ENCODE peak calls at places on chromosomes 11 and 22, in seven cellular contexts. G is CD8-positive, alpha-beta memory T cell; T is GM23248; Z is OCI-LY7; M is uterus; N is psoas muscle; Y is CD8-positive, alpha-beta T cell. A is an unnamed sample.

GRCh38 chr22:42304021-42304790 is 33.8 kb upstream of the TCF20 start:
- DNase-seq in G (no peak), T (no peak), Z (no peak), M (no peak), N (no peak), Y (no peak), A (no peak)

GRCh38 chr22:40728731-40729189 is 49.5 kb downstream of the MCHR1 start:
- DNase-seq in G (peak; percentile 84), T (no peak), Z (peak; percentile 61), M (no peak), N (no peak), Y (peak; percentile 57), A (peak; percentile 36)

GRCh38 chr11:113401718-113402117 is 14.1 kb downstream of the ANKK1 start:
- DNase-seq in G (no peak), T (peak; percentile 47), Z (no peak), M (no peak), N (peak; percentile 89), Y (no peak), A (no peak)

GRCh38 chr11:108432783-108433182 is 34.5 kb downstream of the C11orf65 start:
- DNase-seq in G (no peak), T (peak; percentile 3), Z (no peak), M (no peak), N (no peak), Y (no peak), A (no peak)

GRCh38 chr11:73875840-73876239 is 806 bp downstream of the COA4 start:
- DNase-seq in G (no peak), T (peak; percentile 35), Z (peak; percentile 14), M (no peak), N (no peak), Y (no peak), A (no peak)

GRCh38 chr22:32103648-32104326 is 55.3 kb downstream of the C22orf42 start:
- DNase-seq in G (peak; percentile 16), T (peak; percentile 43), Z (peak; percentile 11), M (no peak), N (no peak), Y (no peak), A (peak; percentile 10)

GRCh38 chr11:59216654-59217640 is 4.2 kb upstream of the MPEG1 start:
- DNase-seq in G (no peak), T (peak; percentile 71), Z (peak; percentile 94), M (peak; percentile 52), N (no peak), Y (no peak), A (no peak)

GRCh38 chr22:22037740-22038139 is 55.2 kb upstream of the TOP3B start:
- DNase-seq in G (no peak), T (peak; percentile 30), Z (no peak), M (no peak), N (no peak), Y (no peak), A (no peak)

GRCh38 chr22:35303029-35303624 is 3.4 kb downstream of the TOM1 start:
- DNase-seq in G (no peak), T (peak; percentile 46), Z (no peak), M (no peak), N (no peak), Y (no peak), A (no peak)

GRCh38 chr11:62976109-62976508 is 8.7 kb downstream of the SLC22A6 start:
- DNase-seq in G (no peak), T (no peak), Z (peak; percentile 9), M (no peak), N (no peak), Y (no peak), A (no peak)

GRCh38 chr22:38549106-38549884 is 20.7 kb downstream of the DMC1 start:
- DNase-seq in G (no peak), T (no peak), Z (peak; percentile 7), M (no peak), N (no peak), Y (no peak), A (no peak)

GRCh38 chr11:9806946-9807687 is 143.2 kb downstream of the SWAP70 start:
- DNase-seq in G (no peak), T (no peak), Z (no peak), M (no peak), N (no peak), Y (no peak), A (no peak)

GRCh38 chr11:134037093-134037908 is 31.6 kb upstream of the JAM3 start:
- DNase-seq in G (peak; percentile 63), T (peak; percentile 83), Z (no peak), M (peak; percentile 90), N (peak; percentile 80), Y (peak; percentile 58), A (peak; percentile 66)

GRCh38 chr11:88656960-88657738 is 319.6 kb upstream of the CTSC start:
- DNase-seq in G (no peak), T (peak; percentile 2), Z (no peak), M (no peak), N (no peak), Y (no peak), A (no peak)
- H3K9me3 ChIP-seq in G (no peaks in the 10 kb centered on the region), T (no peaks in the 10 kb centered on the region), Z (no peaks in the 10 kb centered on the region), M (no peaks in the 10 kb centered on the region), N (no peaks in the 10 kb centered on the region), Y (no peaks in the 10 kb centered on the region), A (no peaks in the 10 kb centered on the region)

DNA sequence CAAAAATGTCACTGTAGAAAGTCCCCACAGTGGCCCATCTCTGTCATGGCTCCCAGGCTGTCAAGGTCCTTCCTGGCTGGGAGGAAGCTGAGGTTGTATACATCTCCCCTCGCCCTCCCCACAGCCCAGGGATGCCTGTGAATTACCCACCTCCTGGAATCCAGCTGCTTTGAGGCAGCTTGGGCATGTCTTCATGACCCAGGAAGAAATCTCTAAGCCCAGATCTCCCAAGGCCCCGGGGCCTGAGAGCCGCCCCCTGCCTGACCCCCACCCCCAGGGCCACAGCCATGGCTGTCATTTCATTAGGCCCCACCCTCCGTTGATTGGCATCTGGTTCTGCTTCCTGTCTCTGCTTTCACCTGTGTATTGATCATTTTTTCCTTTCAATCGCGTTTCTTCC is 207.5 kb downstream of the TBC1D22A start:
- DNase-seq in G (no peak), T (no peak), Z (no peak), M (no peak), N (no peak), Y (no peak), A (no peak)
- H3K4me1 ChIP-seq in G (no peaks in the 10 kb centered on the region), T (peaks cover 6% of the 10 kb centered on the region), Z (no peaks in the 10 kb centered on the region), M (no peaks in the 10 kb centered on the region), N (no peaks in the 10 kb centered on the region), Y (no peaks in the 10 kb centered on the region), A (peaks cover 13% of the 10 kb centered on the region)

GRCh38 chr22:47293368-47294221 is 531.1 kb downstream of the TBC1D22A start:
- DNase-seq in G (no peak), T (no peak), Z (no peak), M (peak; percentile 1), N (no peak), Y (no peak), A (no peak)
- H3K9me3 ChIP-seq in G (no peaks in the 10 kb centered on the region), T (no peaks in the 10 kb centered on the region), Z (no peaks in the 10 kb centered on the region), M (no peaks in the 10 kb centered on the region), N (no peaks in the 10 kb centered on the region), Y (no peaks in the 10 kb centered on the region), A (no peaks in the 10 kb centered on the region)

GRCh38 chr11:128420277-128420676 is 167.1 kb downstream of the ETS1 start:
- DNase-seq in G (no peak), T (peak; percentile 23), Z (no peak), M (peak; percentile 27), N (no peak), Y (no peak), A (no peak)
- H3K4me1 ChIP-seq in G (peaks cover 37% of the 10 kb centered on the region), T (peaks cover 44% of the 10 kb centered on the region), Z (no peaks in the 10 kb centered on the region), M (peaks cover 5% of the 10 kb centered on the region), N (peaks cover 43% of the 10 kb centered on the region), Y (peaks cover 52% of the 10 kb centered on the region), A (peaks cover 26% of the 10 kb centered on the region)

GRCh38 chr11:16610213-16610737 is 128.2 kb upstream of the C11orf58 start:
- DNase-seq in G (no peak), T (no peak), Z (no peak), M (no peak), N (no peak), Y (no peak), A (no peak)
- H3K9me3 ChIP-seq in G (no peaks in the 10 kb centered on the region), T (no peaks in the 10 kb centered on the region), Z (no peaks in the 10 kb centered on the region), M (no peaks in the 10 kb centered on the region), N (no peaks in the 10 kb centered on the region), Y (no peaks in the 10 kb centered on the region), A (no peaks in the 10 kb centered on the region)

GRCh38 chr11:95148421-95148820 is 58.8 kb downstream of the ENDOD1 start:
- DNase-seq in G (no peak), T (peak; percentile 47), Z (no peak), M (no peak), N (no peak), Y (no peak), A (no peak)

GRCh38 chr11:95150977-95151684 is 61.5 kb downstream of the ENDOD1 start:
- DNase-seq in G (peak; percentile 90), T (peak; percentile 97), Z (peak; percentile 92), M (peak; percentile 92), N (peak; percentile 92), Y (peak; percentile 91), A (peak; percentile 96)

GRCh38 chr11:95147364-95147905 is 57.8 kb downstream of the ENDOD1 start:
- DNase-seq in G (no peak), T (peak; percentile 93), Z (no peak), M (peak; percentile 49), N (no peak), Y (no peak), A (no peak)

GRCh38 chr11:95149659-95150294 is 60.1 kb downstream of the ENDOD1 start:
- DNase-seq in G (peak; percentile 16), T (peak; percentile 16), Z (no peak), M (no peak), N (peak; percentile 54), Y (no peak), A (no peak)

DNA sequence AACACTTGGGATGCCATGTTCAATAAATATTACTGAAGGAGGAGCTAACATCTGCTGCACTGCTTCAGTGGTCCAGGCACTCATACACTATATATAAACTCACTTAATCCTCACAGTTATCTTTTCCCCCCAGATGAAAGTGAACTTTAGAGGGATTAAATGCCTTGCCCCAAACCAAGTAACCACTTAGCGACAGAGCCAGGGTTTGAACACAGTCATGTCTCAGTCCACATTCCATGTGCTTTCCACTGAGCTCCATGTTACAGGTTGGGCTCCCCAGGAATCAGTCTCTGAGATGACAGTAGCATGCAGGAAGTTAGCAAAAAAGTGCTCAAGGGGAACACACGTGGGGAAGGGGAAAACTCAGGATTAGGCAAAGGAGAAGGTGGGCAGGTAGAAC is 59.3 kb downstream of the ENDOD1 start:
- DNase-seq in G (no peak), T (no peak), Z (no peak), M (no peak), N (no peak), Y (no peak), A (no peak)
- H3K4me1 ChIP-seq in G (peaks cover 19% of the 10 kb centered on the region), T (peaks cover 33% of the 10 kb centered on the region), Z (peaks cover 21% of the 10 kb centered on the region), M (no peaks in the 10 kb centered on the region), N (peaks cover 30% of the 10 kb centered on the region), Y (peaks cover 19% of the 10 kb centered on the region), A (peaks cover 32% of the 10 kb centered on the region)

GRCh38 chr22:48845356-48845936 is 982.2 kb downstream of the BRD1 start:
- DNase-seq in G (no peak), T (no peak), Z (no peak), M (no peak), N (no peak), Y (no peak), A (no peak)
- H3K9me3 ChIP-seq in G (no peaks in the 10 kb centered on the region), T (no peaks in the 10 kb centered on the region), Z (no peaks in the 10 kb centered on the region), M (no peaks in the 10 kb centered on the region), N (no peaks in the 10 kb centered on the region), Y (no peaks in the 10 kb centered on the region), A (no peaks in the 10 kb centered on the region)